ENCODE peak calls at places on chromosomes 11 and 22, in ten cellular contexts. Q is ovary, C is fibroblast of mammary gland, P is fibroblast of the aortic adventitia, I is tibial nerve, A is BJ, Z is gastrocnemius medialis, U is body of pancreas, W is neural progenitor cell, J is right atrium auricular region. M is an unnamed sample.

GRCh38 chr11:119310682-119311052 is 6.3 kb downstream of the MCAM start:
- DNase-seq in A (no peak), J (no peak), Q (no peak), Z (no peak), I (no peak), C (no peak), W (no peak), U (no peak), P (no peak), M (no peak)

GRCh38 chr11:65182258-65183170 is 786 bp downstream of the CAPN1 start:
- DNase-seq in U (peak), I (peak), P (peak), C (peak), J (no peak), W (peak), A (no peak), Q (peak), Z (peak), M (peak)

GRCh38 chr11:68334923-68335322 is 22.5 kb downstream of the LRP5 start:
- DNase-seq in W (no peak), C (no peak), A (no peak), Z (no peak), P (no peak), I (no peak), U (no peak), J (no peak), Q (no peak), M (no peak)

GRCh38 chr11:46378811-46379482 is 2.5 kb upstream of the MDK start:
- DNase-seq in I (no peak), W (no peak), P (no peak), A (no peak), Q (no peak), U (no peak), Z (peak), J (no peak), C (no peak), M (no peak)

GRCh38 chr11:66706989-66707388 is 22.0 kb downstream of the SPTBN2 start:
- DNase-seq in A (no peak), I (no peak), Q (no peak), P (no peak), W (no peak), C (no peak), Z (no peak), U (no peak), J (no peak), M (no peak)

GRCh38 chr11:12291767-12292166 is 85.6 kb upstream of the PARVA start:
- DNase-seq in U (no peak), P (no peak), Z (no peak), C (no peak), Q (no peak), A (no peak), J (no peak), W (no peak), I (no peak), M (no peak)

GRCh38 chr11:76918941-76919386 is 58.2 kb downstream of the ACER3 start:
- DNase-seq in Z (peak), U (peak), C (peak), J (no peak), I (peak), P (peak), A (no peak), W (peak), Q (peak), M (peak)

GRCh38 chr11:911031-911889 is 650 bp upstream of the CHID1 start:
- DNase-seq in I (no peak), A (no peak), Z (peak), Q (peak), C (peak), P (peak), J (peak), U (peak), W (peak), M (peak)

GRCh38 chr11:69704508-69705245 is 855 bp upstream of the FGF19 start:
- DNase-seq in U (no peak), C (no peak), P (no peak), Z (no peak), J (no peak), W (peak), I (no peak), A (no peak), Q (no peak), M (peak)
- H3K4me3 ChIP-seq in U (no peak), C (no peak), P (no peak), Z (no peak), J (no peak), W (peak), I (no peak), A (no peak), Q (no peak), M (no peak)

DNA sequence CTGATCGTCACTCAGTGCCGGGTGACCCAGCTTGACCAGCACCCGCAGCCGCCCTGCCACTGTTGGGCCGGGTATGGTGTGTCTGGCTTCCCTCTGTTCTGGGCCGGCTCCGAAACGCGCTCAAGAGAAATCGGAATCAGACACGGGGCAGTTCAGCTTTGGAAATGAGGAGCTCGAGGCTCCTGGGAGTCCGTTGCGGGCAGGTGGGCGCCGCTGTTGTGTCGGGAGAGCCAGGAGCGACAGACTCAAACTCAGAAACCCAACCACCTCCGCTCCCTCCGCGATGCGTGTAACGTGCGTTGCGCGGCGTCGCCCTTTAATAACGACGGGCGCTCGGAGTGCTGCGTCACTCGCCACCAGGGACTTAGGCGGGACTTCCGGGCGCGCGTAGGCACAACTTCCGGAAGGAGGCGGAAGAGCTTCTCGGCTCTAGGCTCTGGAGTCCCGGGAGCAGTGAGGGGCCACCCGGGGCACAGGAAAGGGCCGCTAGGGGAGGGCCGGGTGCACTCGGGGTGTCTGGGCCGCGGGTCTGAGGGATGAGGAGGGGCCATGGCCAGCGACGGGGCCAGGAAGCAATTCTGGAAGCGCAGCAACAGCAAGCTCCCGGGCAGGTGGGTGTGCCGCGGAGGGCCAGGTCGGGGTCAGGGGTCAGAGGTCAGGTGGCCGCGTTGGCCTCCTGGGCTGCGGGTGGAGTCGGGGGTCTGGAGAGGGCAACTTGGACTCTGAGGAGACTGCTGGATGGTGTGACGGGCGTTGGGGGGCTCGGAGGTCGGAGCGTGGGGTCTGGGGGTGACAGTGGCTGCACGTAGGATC is at the start of gene TBC1D22A:
- DNase-seq in Z (peak), W (peak), P (peak), U (peak), C (peak), J (peak), I (peak), Q (peak), A (peak), M (peak)
- TF ChIP-seq CTCF in Z (peak), W (no peak), P (peak), U (peak), C (no peak), J (peak), I (no peak), Q (peak), A (peak), M (no peak)

GRCh38 chr11:16001899-16002426 is 354.4 kb downstream of the SOX6 start:
- DNase-seq in W (peak), A (peak), J (no peak), I (no peak), Q (no peak), C (peak), Z (no peak), P (peak), U (peak), M (peak)

GRCh38 chr11:16002942-16003341 is 353.4 kb downstream of the SOX6 start:
- DNase-seq in I (no peak), J (no peak), P (no peak), U (no peak), Q (no peak), A (no peak), W (no peak), C (no peak), Z (no peak), M (no peak)

GRCh38 chr11:16001044-16001568 is 355.2 kb downstream of the SOX6 start:
- DNase-seq in Z (no peak), C (no peak), P (no peak), A (no peak), J (no peak), I (no peak), U (no peak), W (no peak), Q (no peak), M (no peak)

DNA sequence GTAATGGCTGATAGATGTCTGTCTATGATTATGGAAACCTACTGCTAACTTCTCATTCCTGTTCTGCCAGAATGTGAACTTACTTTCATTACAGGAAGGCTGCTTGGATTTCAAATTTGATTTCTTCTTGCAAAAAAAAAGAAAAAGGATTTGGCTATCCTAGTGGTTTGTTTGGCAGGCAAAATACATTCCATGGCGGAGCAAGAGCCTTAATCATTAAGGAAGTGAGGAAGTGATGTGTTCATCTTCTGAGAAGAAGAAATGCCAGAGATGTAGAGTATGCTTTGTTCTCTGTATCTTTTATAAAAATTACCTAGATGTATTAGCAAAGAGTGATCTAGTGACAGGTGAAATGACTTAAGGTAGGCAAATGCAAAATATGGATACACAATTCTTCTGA is 356.3 kb downstream of the SOX6 start:
- DNase-seq in Q (no peak), Z (no peak), U (no peak), W (no peak), C (peak), J (no peak), I (no peak), P (peak), A (peak), M (peak)
- H3K4me3 ChIP-seq in Q (no peak), Z (no peak), U (no peak), W (no peak), C (no peak), J (no peak), I (no peak), P (no peak), A (no peak), M (no peak)

GRCh38 chr11:8267280-8267679 is 3.6 kb upstream of the LMO1 start:
- DNase-seq in C (no peak), W (no peak), A (no peak), Z (peak), P (no peak), Q (no peak), J (no peak), U (no peak), I (no peak), M (no peak)

GRCh38 chr11:8269636-8270035 is 6.0 kb upstream of the LMO1 start:
- DNase-seq in Q (no peak), C (no peak), I (no peak), W (peak), A (no peak), U (no peak), J (no peak), Z (no peak), P (no peak), M (no peak)

GRCh38 chr11:8268530-8269461 is 5.1 kb upstream of the LMO1 start:
- DNase-seq in C (no peak), U (no peak), I (no peak), J (no peak), A (no peak), W (peak), Q (no peak), Z (peak), P (no peak), M (peak)

GRCh38 chr11:8266246-8267241 is 2.9 kb upstream of the LMO1 start:
- DNase-seq in A (no peak), Z (peak), Q (no peak), I (no peak), C (no peak), P (no peak), U (no peak), J (no peak), W (no peak), M (no peak)

DNA sequence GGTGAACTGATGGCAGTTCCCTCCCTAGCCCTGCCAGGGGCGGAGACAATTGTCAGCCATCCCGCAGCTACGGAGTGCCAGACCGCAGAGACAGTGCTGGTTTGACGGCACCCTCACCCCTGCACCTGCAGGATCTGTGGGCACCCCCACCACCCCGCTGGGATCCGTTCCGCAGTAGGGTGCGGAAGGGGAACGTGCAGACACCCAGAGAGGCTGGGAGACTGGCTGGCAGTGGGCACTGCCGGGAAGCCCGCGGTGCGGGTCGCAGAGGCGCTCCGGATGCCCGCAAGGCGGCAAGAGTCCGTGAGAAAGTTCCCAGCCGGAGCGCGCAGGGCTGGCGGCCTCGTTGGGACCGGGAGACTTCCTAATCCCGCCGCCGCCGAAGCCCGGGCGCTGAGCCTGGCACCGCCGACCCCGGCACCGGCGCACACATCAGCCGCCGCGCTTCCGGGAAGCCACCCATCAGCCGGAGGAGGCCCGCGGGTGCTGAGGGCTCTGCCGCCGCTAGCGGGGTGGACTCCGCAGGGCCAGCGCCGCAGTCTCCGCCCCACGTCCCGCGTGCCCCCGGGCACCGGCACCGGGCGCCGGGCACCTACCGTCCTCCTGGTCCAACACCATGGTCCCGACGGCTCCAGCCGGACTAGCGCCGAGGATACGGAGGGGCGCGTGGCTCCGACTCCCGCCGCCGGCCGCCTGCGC is 4.3 kb upstream of the LMO1 start:
- DNase-seq in W (peak), I (no peak), Z (peak), P (no peak), C (no peak), A (no peak), U (peak), J (no peak), Q (no peak), M (peak)
- TF ChIP-seq CTCF in W (peak), I (no peak), Z (no peak), P (no peak), C (no peak), A (no peak), U (no peak), J (no peak), Q (no peak), M (no peak)

GRCh38 chr11:102269927-102270326 is 47.4 kb upstream of the BIRC3 start:
- DNase-seq in C (peak), U (no peak), J (no peak), A (no peak), W (no peak), Q (no peak), P (peak), I (no peak), Z (no peak), M (peak)

GRCh38 chr11:102266111-102266510 is 51.2 kb upstream of the BIRC3 start:
- DNase-seq in J (no peak), A (no peak), Z (no peak), C (peak), W (no peak), U (no peak), P (peak), Q (no peak), I (no peak), M (no peak)

GRCh38 chr11:102267602-102268001 is 49.7 kb upstream of the BIRC3 start:
- DNase-seq in P (peak), J (no peak), A (no peak), U (no peak), Q (no peak), I (no peak), W (no peak), Z (no peak), C (peak), M (peak)

GRCh38 chr11:102268083-102268984 is 49.0 kb upstream of the BIRC3 start:
- DNase-seq in J (peak), Z (peak), P (peak), U (peak), W (peak), A (no peak), C (peak), Q (peak), I (peak), M (peak)

GRCh38 chr11:102268985-102269470 is 48.3 kb upstream of the BIRC3 start:
- DNase-seq in A (no peak), U (no peak), P (no peak), C (no peak), Q (no peak), W (no peak), J (no peak), Z (no peak), I (no peak), M (no peak)
- H3K4me3 ChIP-seq in A (peak), U (no peak), P (peak), C (peak), Q (peak), W (peak), J (peak), Z (peak), I (peak), M (peak)

GRCh38 chr22:25564979-25565677 is 653 bp downstream of the GRK3 start:
- DNase-seq in A (no peak), Q (peak), Z (no peak), U (peak), J (no peak), P (no peak), C (no peak), I (no peak), W (peak), M (peak)

GRCh38 chr22:25569983-25570382 is 5.5 kb downstream of the GRK3 start:
- DNase-seq in A (no peak), I (no peak), U (no peak), J (no peak), W (no peak), C (no peak), Q (no peak), P (no peak), Z (no peak), M (no peak)

GRCh38 chr22:25564320-25564978 is at the start of gene GRK3:
- DNase-seq in U (peak), I (peak), Q (peak), P (peak), W (peak), J (peak), Z (peak), C (peak), A (no peak), M (peak)

GRCh38 chr22:25566812-25567211 is 2.3 kb downstream of the GRK3 start:
- DNase-seq in J (no peak), Q (no peak), C (no peak), A (no peak), P (no peak), I (no peak), Z (no peak), W (no peak), U (no peak), M (no peak)

DNA sequence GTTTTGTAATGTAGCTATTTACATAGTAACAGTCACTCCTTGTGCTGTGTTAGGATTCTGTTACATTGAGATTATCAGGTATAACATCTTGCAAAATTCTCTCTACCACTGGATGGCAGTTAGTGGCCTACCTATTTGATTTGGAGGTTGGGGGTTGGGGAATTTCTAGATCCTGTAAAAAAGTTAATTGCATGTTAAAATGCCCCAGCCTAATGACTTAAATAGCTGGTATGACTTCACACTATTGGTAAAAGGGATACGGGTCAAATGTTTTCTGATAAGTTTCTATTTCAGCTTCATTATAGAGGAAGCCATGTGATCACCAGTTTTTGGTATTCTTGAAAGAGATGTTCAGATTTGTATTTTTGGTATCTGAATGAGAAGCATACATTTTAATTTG is 2.8 kb downstream of the GRK3 start:
- DNase-seq in J (no peak), C (no peak), P (no peak), A (no peak), W (no peak), I (no peak), U (no peak), Q (no peak), Z (no peak), M (no peak)
- TF ChIP-seq CTCF in J (no peak), C (no peak), P (no peak), A (no peak), W (no peak), I (no peak), U (no peak), Q (no peak), Z (no peak), M (no peak)